ENCODE peak calls at places on chromosomes 6 and 20, in six cellular contexts. Q, F, G, E, U and W are unnamed samples.
A peak's percentile ranks its signal among the peaks of the same experiment; 100 is the strongest.

GRCh38 chr6:52285174-52286068 is 879 bp upstream of the MCM3 start:
- DNase-seq in U (no peak), Q (no peak), G (peak; percentile 30), F (peak; percentile 82), E (no peak), W (no peak)

GRCh38 chr20:49185071-49185757 is 2.9 kb downstream of the STAU1 start:
- DNase-seq in U (no peak), Q (no peak), E (no peak), F (no peak), G (peak; percentile 93), W (no peak)

GRCh38 chr6:2877057-2877882 is 25.8 kb downstream of the SERPINB9 start:
- DNase-seq in Q (no peak), E (peak; percentile 59), G (peak; percentile 85), F (no peak), U (no peak), W (peak; percentile 45)

GRCh38 chr20:17993546-17993945 is 24.7 kb downstream of the MGME1 start:
- DNase-seq in F (no peak), Q (no peak), E (no peak), G (no peak), U (no peak), W (no peak)

GRCh38 chr6:100889351-100889750 is 8.2 kb upstream of the ASCC3 start:
- DNase-seq in F (no peak), U (no peak), Q (no peak), E (no peak), G (no peak), W (no peak)

GRCh38 chr20:24633521-24633920 is 164.1 kb downstream of the SYNDIG1 start:
- DNase-seq in F (no peak), G (no peak), U (no peak), E (no peak), Q (no peak), W (no peak)

GRCh38 chr6:40804905-40805304 is 217.7 kb upstream of the LRFN2 start:
- DNase-seq in F (peak; percentile 5), U (no peak), Q (no peak), G (no peak), E (no peak), W (no peak)

GRCh38 chr20:45358282-45359068 is 4.5 kb upstream of the SYS1 start:
- DNase-seq in Q (peak; percentile 58), G (peak; percentile 64), U (no peak), F (no peak), E (no peak), W (no peak)

GRCh38 chr6:39753745-39754084 is 28.5 kb upstream of the KIF6 start:
- DNase-seq in E (no peak), U (no peak), G (no peak), Q (no peak), F (no peak), W (no peak)

GRCh38 chr6:38876470-38876869 is 161.4 kb downstream of the DNAH8 start:
- DNase-seq in G (no peak), U (no peak), F (no peak), Q (no peak), E (no peak), W (no peak)

GRCh38 chr6:132391391-132392291 is 9.6 kb downstream of the MOXD1 start:
- DNase-seq in F (no peak), G (no peak), Q (no peak), E (no peak), U (no peak), W (no peak)

GRCh38 chr6:120122401-120122800 is 772.8 kb upstream of the MAN1A1 start:
- DNase-seq in E (no peak), Q (no peak), F (no peak), G (no peak), U (no peak), W (no peak)

GRCh38 chr20:46827718-46828458 is 66.8 kb upstream of the EYA2 start:
- DNase-seq in E (no peak), Q (no peak), U (no peak), G (no peak), F (no peak), W (no peak)

GRCh38 chr6:25388776-25389175 is 109.6 kb downstream of the CARMIL1 start:
- DNase-seq in G (no peak), Q (no peak), E (no peak), F (peak; percentile 64), U (no peak), W (no peak)

GRCh38 chr6:5510331-5510730 is 249.0 kb downstream of the FARS2 start:
- DNase-seq in F (no peak), G (no peak), E (no peak), Q (no peak), U (no peak), W (no peak)

GRCh38 chr6:166602928-166603690 is 16.6 kb upstream of the RAMACL start:
- DNase-seq in Q (no peak), E (no peak), F (no peak), U (no peak), G (no peak), W (no peak)

GRCh38 chr20:24670341-24670821 is 201.0 kb downstream of the SYNDIG1 start:
- DNase-seq in Q (no peak), U (no peak), E (no peak), F (no peak), G (no peak), W (no peak)

GRCh38 chr6:162344935-162345599 is 382.5 kb downstream of the PRKN start:
- DNase-seq in Q (no peak), F (no peak), U (no peak), G (no peak), E (no peak), W (no peak)

GRCh38 chr20:63811491-63811875 is 19.6 kb downstream of the ZBTB46 start:
- DNase-seq in G (no peak), Q (no peak), F (no peak), U (no peak), E (no peak), W (no peak)

GRCh38 chr20:63808145-63808724 is 22.8 kb downstream of the ZBTB46 start:
- DNase-seq in E (no peak), U (no peak), G (no peak), F (no peak), Q (no peak), W (no peak)

GRCh38 chr20:63810730-63811490 is 20.2 kb downstream of the ZBTB46 start:
- DNase-seq in U (no peak), Q (no peak), G (no peak), E (no peak), F (no peak), W (no peak)

GRCh38 chr20:63808964-63809674 is 21.9 kb downstream of the ZBTB46 start:
- DNase-seq in G (no peak), U (no peak), Q (no peak), E (no peak), F (no peak), W (no peak)

GRCh38 chr20:63809856-63810255 is 21.2 kb downstream of the ZBTB46 start:
- DNase-seq in U (no peak), G (no peak), F (no peak), E (no peak), Q (no peak), W (no peak)
- H3K4me1 ChIP-seq in U (peaks cover 8% of the 10 kb centered on the region), G (peaks cover 31% of the 10 kb centered on the region), F (no peaks in the 10 kb centered on the region), E (no peaks in the 10 kb centered on the region), Q (no peaks in the 10 kb centered on the region), W (no peaks in the 10 kb centered on the region)

GRCh38 chr20:35277127-35277526 is 795 bp downstream of the MMP24OS start:
- DNase-seq in Q (no peak), F (no peak), G (no peak), E (no peak), U (no peak), W (no peak)

GRCh38 chr20:35274172-35275092 is 3.5 kb downstream of the MMP24OS start:
- DNase-seq in E (no peak), U (no peak), Q (no peak), G (no peak), F (no peak), W (peak; percentile 54)

GRCh38 chr20:35277531-35278395 is at the start of gene MMP24OS:
- DNase-seq in E (peak; percentile 95), Q (peak; percentile 94), F (peak; percentile 93), G (no peak), U (peak; percentile 90), W (peak; percentile 91)

GRCh38 chr20:35276408-35276807 is 1.5 kb downstream of the MMP24OS start:
- DNase-seq in F (no peak), U (no peak), Q (no peak), E (no peak), G (no peak), W (peak; percentile 52)

DNA sequence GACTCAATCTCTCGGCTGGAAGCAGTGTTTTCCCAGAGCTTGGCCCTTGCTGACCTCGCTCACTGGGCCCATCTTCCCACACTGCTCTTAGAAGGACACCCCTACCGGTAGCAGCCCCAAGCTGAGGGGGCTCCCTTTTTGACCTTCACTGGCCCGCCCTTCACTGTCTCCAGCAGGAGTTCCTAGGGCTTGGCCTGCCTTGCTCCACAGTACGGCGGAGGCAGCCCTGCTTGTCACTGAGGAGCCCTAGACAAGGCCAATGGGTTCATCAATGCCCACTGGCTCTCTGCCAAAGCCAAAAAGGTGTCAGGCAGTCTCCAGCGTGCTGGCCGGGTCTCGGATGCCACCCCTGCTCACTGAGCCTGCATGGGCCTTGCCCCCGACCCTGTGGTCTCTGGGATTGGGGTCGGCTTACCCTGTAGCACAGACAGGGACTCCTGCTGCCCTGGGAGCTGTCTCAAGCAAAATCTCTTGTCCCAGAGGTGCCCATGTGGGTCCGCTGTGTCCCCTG is 2.1 kb downstream of the MMP24OS start:
- DNase-seq in G (no peak), U (no peak), F (no peak), E (no peak), Q (no peak), W (no peak)
- H3K4me3 ChIP-seq in G (no peak overlapping the region), U (no peak overlapping the region), F (no peak overlapping the region), E (no peak overlapping the region), Q (peak overlapping the region; percentile 71), W (no peak overlapping the region)

GRCh38 chr6:35473075-35473848 is 5.1 kb downstream of the RPL10A start:
- DNase-seq in F (no peak), U (no peak), G (peak; percentile 54), Q (no peak), E (no peak), W (no peak)

GRCh38 chr6:35473849-35474128 is 5.6 kb downstream of the RPL10A start:
- DNase-seq in Q (no peak), E (no peak), G (no peak), F (no peak), U (no peak), W (no peak)

GRCh38 chr6:35474978-35475570 is 6.9 kb downstream of the RPL10A start:
- DNase-seq in U (no peak), G (no peak), Q (no peak), E (no peak), F (no peak), W (no peak)

GRCh38 chr6:35475573-35475972 is 7.4 kb downstream of the RPL10A start:
- DNase-seq in Q (no peak), G (no peak), F (no peak), U (no peak), E (no peak), W (no peak)

GRCh38 chr6:35474129-35474977 is 6.2 kb downstream of the RPL10A start:
- DNase-seq in G (no peak), U (no peak), E (no peak), F (no peak), Q (no peak), W (no peak)
- H3K9me3 ChIP-seq in G (no peaks in the 10 kb centered on the region), U (no peaks in the 10 kb centered on the region), E (no peaks in the 10 kb centered on the region), F (no peaks in the 10 kb centered on the region), Q (no peaks in the 10 kb centered on the region), W (no peaks in the 10 kb centered on the region)

DNA sequence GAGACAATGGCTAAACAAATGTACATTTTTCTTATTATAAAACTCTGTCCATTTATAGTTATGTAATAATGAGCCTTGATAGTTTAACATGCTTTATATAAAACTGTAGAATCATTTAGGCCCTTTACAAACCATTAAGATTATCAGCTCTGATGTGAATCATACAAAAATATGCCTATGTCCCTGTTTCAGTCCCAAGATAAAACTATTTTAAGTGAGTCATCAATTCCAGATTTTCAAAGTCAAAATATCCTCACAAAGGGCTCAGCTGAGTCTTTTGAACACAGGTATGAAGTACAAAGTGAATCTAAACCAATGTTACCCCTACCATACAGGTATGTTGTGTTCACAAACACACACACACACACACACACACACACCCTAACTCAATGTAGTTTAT is 88.0 kb downstream of the PTPRK start:
- DNase-seq in Q (no peak), F (no peak), G (no peak), E (no peak), U (no peak), W (no peak)
- H3K4me1 ChIP-seq in Q (no peaks in the 10 kb centered on the region), F (no peaks in the 10 kb centered on the region), G (peaks cover 13% of the 10 kb centered on the region), E (peaks cover 9% of the 10 kb centered on the region), U (no peaks in the 10 kb centered on the region), W (peaks cover 11% of the 10 kb centered on the region)